ENCODE peak calls at places on chromosomes 13 and 19, in six cellular contexts. S is CD8-positive, alpha-beta T cell; Y is right lobe of liver; U is H9; V is cardiac muscle cell; Q is body of pancreas. R is an unnamed sample.

GRCh38 chr19:18239303-18239702 is 13.1 kb upstream of the PDE4C start:
- DNase-seq in S (no peak), Y (no peak), U (peak; percentile 56), V (peak; percentile 12), Q (no peak), R (no peak)

GRCh38 chr19:44782729-44783128 is 5.0 kb downstream of the CBLC start:
- DNase-seq in S (no peak), Y (no peak), U (no peak), V (no peak), Q (no peak), R (no peak)

GRCh38 chr19:52200044-52200443 is 10.2 kb downstream of the PPP2R1A start:
- DNase-seq in S (no peak), Y (no peak), U (no peak), V (peak; percentile 77), Q (peak; percentile 25), R (peak; percentile 66)

GRCh38 chr19:46040952-46041500 is at the start of gene IGFL4:
- DNase-seq in S (no peak), Y (no peak), U (no peak), V (no peak), Q (no peak), R (no peak)

GRCh38 chr13:28059214-28059613 is 41.2 kb downstream of the FLT3 start:
- DNase-seq in S (peak; percentile 25), Y (peak; percentile 66), U (peak; percentile 59), V (peak; percentile 33), Q (peak; percentile 70), R (no peak)

GRCh38 chr19:52191951-52192350 is 2.1 kb downstream of the PPP2R1A start:
- DNase-seq in S (no peak), Y (no peak), U (no peak), V (no peak), Q (no peak), R (peak; percentile 51)

GRCh38 chr13:77325371-77325941 is 1.4 kb downstream of the MYCBP2 start:
- DNase-seq in S (no peak), Y (no peak), U (no peak), V (peak; percentile 17), Q (no peak), R (no peak)

GRCh38 chr13:98782654-98783053 is 30.2 kb upstream of the SLC15A1 start:
- DNase-seq in S (no peak), Y (no peak), U (no peak), V (peak; percentile 67), Q (no peak), R (no peak)

GRCh38 chr13:107466326-107466725 is 749.0 kb downstream of the LIG4 start:
- DNase-seq in S (no peak), Y (no peak), U (peak; percentile 31), V (peak; percentile 38), Q (no peak), R (no peak)

GRCh38 chr13:31053098-31053497 is 108.6 kb downstream of the HSPH1 start:
- DNase-seq in S (no peak), Y (peak; percentile 31), U (no peak), V (no peak), Q (no peak), R (no peak)

GRCh38 chr13:44437356-44438233 is 64.0 kb downstream of the SERP2 start:
- DNase-seq in S (no peak), Y (no peak), U (no peak), V (peak; percentile 57), Q (no peak), R (no peak)

GRCh38 chr19:49890349-49891311 is 6.1 kb downstream of the IL4I1 start:
- DNase-seq in S (peak; percentile 49), Y (peak; percentile 21), U (peak; percentile 88), V (no peak), Q (no peak), R (peak; percentile 20)

GRCh38 chr13:25489238-25489637 is 117.5 kb downstream of the ATP8A2 start:
- DNase-seq in S (no peak), Y (no peak), U (peak; percentile 40), V (no peak), Q (no peak), R (no peak)

GRCh38 chr19:40646564-40647254 is 43.7 kb downstream of the NUMBL start:
- DNase-seq in S (no peak), Y (no peak), U (no peak), V (no peak), Q (no peak), R (no peak)

GRCh38 chr13:110616103-110617101 is 1.1 kb downstream of the NAXD start:
- DNase-seq in S (peak; percentile 7), Y (peak; percentile 58), U (no peak), V (peak; percentile 38), Q (peak; percentile 69), R (no peak)

GRCh38 chr13:98542568-98543379 is 34.1 kb downstream of the STK24 start:
- DNase-seq in S (no peak), Y (no peak), U (no peak), V (no peak), Q (no peak), R (no peak)

GRCh38 chr13:107192289-107192688 is 624.4 kb upstream of the ARGLU1 start:
- DNase-seq in S (no peak), Y (no peak), U (no peak), V (no peak), Q (no peak), R (no peak)

GRCh38 chr19:29843180-29844051 is 31.6 kb downstream of the CCNE1 start:
- DNase-seq in S (no peak), Y (peak; percentile 43), U (peak; percentile 58), V (peak; percentile 63), Q (peak; percentile 7), R (no peak)

GRCh38 chr19:48962029-48962848 is 2.9 kb upstream of the FTL start:
- DNase-seq in S (peak; percentile 10), Y (peak; percentile 91), U (peak; percentile 71), V (peak; percentile 40), Q (peak; percentile 78), R (peak; percentile 63)

GRCh38 chr13:60182907-60183306 is 19.2 kb upstream of the DIAPH3 start:
- DNase-seq in S (no peak), Y (no peak), U (no peak), V (no peak), Q (no peak), R (no peak)

GRCh38 chr13:79401259-79402071 is 4.6 kb downstream of the RBM26 start:
- DNase-seq in S (no peak), Y (no peak), U (no peak), V (no peak), Q (no peak), R (no peak)

GRCh38 chr19:52896431-52897148 is 845 bp downstream of the ZNF320 start:
- DNase-seq in S (no peak), Y (peak; percentile 20), U (peak; percentile 40), V (peak; percentile 21), Q (peak; percentile 31), R (peak; percentile 42)

GRCh38 chr19:13899393-13899792 is 6.5 kb downstream of the BRME1 start:
- DNase-seq in S (no peak), Y (no peak), U (no peak), V (no peak), Q (no peak), R (no peak)

GRCh38 chr19:49712397-49712859 is 21.5 kb downstream of the CPT1C start:
- DNase-seq in S (no peak), Y (no peak), U (peak; percentile 96), V (peak; percentile 83), Q (peak; percentile 48), R (no peak)

GRCh38 chr19:6806488-6806887 is 34.0 kb downstream of the VAV1 start:
- DNase-seq in S (no peak), Y (no peak), U (peak; percentile 37), V (no peak), Q (no peak), R (no peak)

GRCh38 chr13:93847162-93847561 is 620.6 kb downstream of the GPC6 start:
- DNase-seq in S (no peak), Y (no peak), U (no peak), V (peak; percentile 69), Q (no peak), R (no peak)

GRCh38 chr13:67402546-67402945 is 172.4 kb upstream of the PCDH9 start:
- DNase-seq in S (no peak), Y (no peak), U (no peak), V (no peak), Q (no peak), R (no peak)

GRCh38 chr13:73715114-73715909 is 418.9 kb downstream of the KLF12 start:
- DNase-seq in S (peak; percentile 54), Y (no peak), U (no peak), V (no peak), Q (no peak), R (no peak)

GRCh38 chr13:28657784-28658538 is 969 bp upstream of the POMP start:
- DNase-seq in S (no peak), Y (no peak), U (no peak), V (peak; percentile 46), Q (no peak), R (no peak)

GRCh38 chr19:49196527-49197240 is 39.1 kb downstream of the TRPM4 start:
- DNase-seq in S (no peak), Y (no peak), U (no peak), V (peak; percentile 12), Q (no peak), R (peak; percentile 46)

GRCh38 chr13:46296920-46297319 is 85.2 kb downstream of the LRRC63 start:
- DNase-seq in S (no peak), Y (no peak), U (no peak), V (peak; percentile 95), Q (peak; percentile 13), R (no peak)
- H3K27ac ChIP-seq in S (peak overlapping the region; percentile 69), Y (peak overlapping the region; percentile 93), U (no peak overlapping the region), V (no peak overlapping the region), Q (peak overlapping the region; percentile 22), R (no peak overlapping the region)

GRCh38 chr13:89402211-89402610 is 1731.0 kb downstream of the SLITRK5 start:
- DNase-seq in S (no peak), Y (peak; percentile 25), U (no peak), V (no peak), Q (no peak), R (no peak)

GRCh38 chr13:89401209-89401810 is 1730.1 kb downstream of the SLITRK5 start:
- DNase-seq in S (no peak), Y (no peak), U (no peak), V (peak; percentile 86), Q (peak; percentile 8), R (no peak)
- TF ChIP-seq CTCF in S (no peak), Y (no peak), U (no peak), V (no peak), Q (no peak), R (no peak)

DNA sequence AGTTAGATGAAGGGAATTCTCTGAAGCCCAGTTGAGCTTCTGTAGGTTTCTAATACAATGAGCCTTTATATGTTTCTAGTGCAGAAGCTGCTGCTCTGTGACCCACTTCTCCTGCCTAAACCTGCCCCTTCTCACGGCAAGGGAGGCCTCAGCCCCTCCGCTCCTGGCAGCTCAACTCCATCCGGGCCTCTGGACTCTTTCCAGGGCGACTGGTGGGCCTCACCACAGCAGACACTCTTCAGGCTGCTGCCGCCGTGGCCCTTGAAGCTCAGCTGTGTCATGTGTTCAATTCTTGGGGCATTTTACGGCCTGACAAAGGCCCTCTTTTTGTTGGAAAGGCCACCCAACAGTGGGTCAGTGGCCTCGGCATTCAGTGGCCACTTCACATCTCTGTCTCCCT is 10.0 kb upstream of the C19orf33 start:
- DNase-seq in S (no peak), Y (no peak), U (no peak), V (no peak), Q (no peak), R (no peak)
- H3K4me1 ChIP-seq in S (no peaks in the 10 kb centered on the region), Y (no peaks in the 10 kb centered on the region), U (no peaks in the 10 kb centered on the region), V (no peaks in the 10 kb centered on the region), Q (peaks cover 26% of the 10 kb centered on the region), R (no peaks in the 10 kb centered on the region)

DNA sequence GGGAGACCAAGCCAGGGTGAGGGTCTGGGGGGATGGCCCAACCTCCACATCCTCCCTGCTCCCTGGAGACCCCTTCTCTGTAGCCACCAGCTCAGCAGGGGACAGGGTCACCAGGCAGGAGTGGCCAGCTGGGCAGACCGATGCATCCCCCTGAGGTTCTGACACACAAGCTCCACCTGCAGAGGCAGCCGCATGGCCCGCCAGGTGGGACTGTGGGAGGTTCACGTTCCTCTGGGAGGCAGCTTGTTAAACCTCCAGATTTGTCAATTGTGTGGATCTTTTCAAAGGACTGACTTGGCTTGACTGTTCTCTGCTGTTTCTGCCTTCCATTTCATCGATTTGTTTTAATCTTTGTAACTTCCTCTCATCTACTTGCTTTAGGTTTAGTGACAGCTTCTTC is 8.1 kb downstream of the POLRMT start:
- DNase-seq in S (no peak), Y (no peak), U (no peak), V (no peak), Q (no peak), R (no peak)
- H3K27ac ChIP-seq in S (no peak overlapping the region), Y (no peak overlapping the region), U (no peak overlapping the region), V (no peak overlapping the region), Q (no peak overlapping the region), R (no peak overlapping the region)